ENCODE peak calls at places on chromosomes 1 and 21, in eight cellular contexts. I is CD14-positive monocyte, K is mesothelial cell of epicardium, J is type B pancreatic cell, D is keratinocyte, H is BJ, F is left lung, M is foreskin keratinocyte. G is an unnamed sample.

GRCh38 chr1:110559157-110559556 is 40.2 kb upstream of the KCNA10 start:
- DNase-seq in I (no peak), K (no peak), J (peak; percentile 40), D (peak; percentile 9), H (no peak), F (no peak), M (peak; percentile 22), G (no peak)

GRCh38 chr21:43262427-43262826 is 93.6 kb downstream of the CRYAA start:
- DNase-seq in I (no peak), K (no peak), J (peak; percentile 83), D (no peak), H (no peak), F (no peak), M (no peak), G (no peak)

GRCh38 chr1:185681034-185681633 is 53.1 kb upstream of the HMCN1 start:
- DNase-seq in I (no peak), K (no peak), J (no peak), D (no peak), H (no peak), F (no peak), M (peak; percentile 39), G (no peak)

GRCh38 chr21:41166947-41167346 is 1.0 kb upstream of the BACE2 start:
- DNase-seq in I (no peak), K (no peak), J (no peak), D (no peak), H (no peak), F (no peak), M (no peak), G (no peak)

GRCh38 chr21:37562920-37563640 is 196.5 kb downstream of the DYRK1A start:
- DNase-seq in I (no peak), K (no peak), J (no peak), D (no peak), H (no peak), F (no peak), M (no peak), G (peak; percentile 21)

GRCh38 chr1:9009438-9010366 is 16.5 kb downstream of the SLC2A7 start:
- DNase-seq in I (no peak), K (no peak), J (no peak), D (no peak), H (no peak), F (peak; percentile 85), M (no peak), G (no peak)

GRCh38 chr1:102102276-102102780 is 105.6 kb upstream of the OLFM3 start:
- DNase-seq in I (no peak), K (no peak), J (no peak), D (no peak), H (no peak), F (no peak), M (no peak), G (no peak)

GRCh38 chr1:6513296-6513928 is 21.9 kb upstream of the PLEKHG5 start:
- DNase-seq in I (no peak), K (no peak), J (no peak), D (no peak), H (no peak), F (peak; percentile 45), M (no peak), G (no peak)

GRCh38 chr1:83516369-83516768 is 482.6 kb downstream of the TTLL7 start:
- DNase-seq in I (no peak), K (no peak), J (no peak), D (no peak), H (peak; percentile 75), F (no peak), M (no peak), G (no peak)

GRCh38 chr1:163055531-163055930 is 13.6 kb upstream of the RGS4 start:
- DNase-seq in I (no peak), K (no peak), J (no peak), D (no peak), H (no peak), F (no peak), M (no peak), G (no peak)

GRCh38 chr1:51630922-51631321 is 14.0 kb downstream of the OSBPL9 start:
- DNase-seq in I (no peak), K (no peak), J (no peak), D (no peak), H (no peak), F (no peak), M (no peak), G (no peak)

GRCh38 chr1:2540816-2541492 is 10.9 kb upstream of the HES5 start:
- DNase-seq in I (no peak), K (no peak), J (no peak), D (no peak), H (no peak), F (no peak), M (no peak), G (no peak)

GRCh38 chr1:93775224-93775623 is 93.6 kb upstream of the BCAR3 start:
- DNase-seq in I (no peak), K (no peak), J (no peak), D (peak; percentile 62), H (no peak), F (peak; percentile 90), M (peak; percentile 92), G (no peak)

GRCh38 chr1:41109316-41110263 is 88.1 kb upstream of the SLFNL1 start:
- DNase-seq in I (no peak), K (no peak), J (no peak), D (peak; percentile 59), H (peak; percentile 86), F (no peak), M (peak; percentile 92), G (no peak)

GRCh38 chr1:214044438-214045214 is 56.9 kb downstream of the PROX1 start:
- DNase-seq in I (no peak), K (no peak), J (no peak), D (no peak), H (no peak), F (no peak), M (no peak), G (no peak)

GRCh38 chr21:29376556-29376955 is 77.8 kb downstream of the BACH1 start:
- DNase-seq in I (peak; percentile 57), K (no peak), J (no peak), D (no peak), H (no peak), F (no peak), M (no peak), G (peak; percentile 32)

GRCh38 chr1:164240081-164240480 is 318.9 kb upstream of the PBX1 start:
- DNase-seq in I (no peak), K (no peak), J (no peak), D (no peak), H (no peak), F (no peak), M (no peak), G (no peak)

GRCh38 chr1:61263905-61264824 is 181.8 kb downstream of the NFIA start:
- DNase-seq in I (no peak), K (no peak), J (no peak), D (no peak), H (no peak), F (no peak), M (no peak), G (no peak)
- TF ChIP-seq CTCF in I (no peak), K (no peak), J (no peak), D (no peak), H (no peak), F (no peak), M (no peak), G (no peak)

DNA sequence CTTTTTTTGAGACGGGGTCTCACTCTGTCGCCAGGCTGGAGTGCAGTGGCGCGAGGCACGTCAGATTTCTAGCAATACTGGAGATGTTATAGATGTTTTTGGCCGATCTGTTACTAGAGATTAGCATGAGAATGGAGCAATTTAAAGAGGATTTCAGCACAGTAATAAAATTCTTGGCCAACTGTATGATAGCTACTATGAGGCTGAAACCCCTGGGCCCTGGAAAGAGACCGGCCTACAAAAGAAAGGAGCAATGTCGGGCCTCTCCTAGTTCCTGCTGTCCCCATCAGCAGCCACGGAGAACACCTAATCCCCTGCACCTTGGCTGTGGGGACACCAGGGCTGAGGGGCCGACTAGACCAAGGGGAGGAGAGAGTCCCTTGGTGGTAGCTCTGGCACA is 9.5 kb upstream of the GNPAT start:
- DNase-seq in I (no peak), K (no peak), J (no peak), D (no peak), H (no peak), F (peak; percentile 18), M (no peak), G (no peak)
- TF ChIP-seq CTCF in I (no peak), K (no peak), J (no peak), D (no peak), H (no peak), F (no peak), M (no peak), G (no peak)

GRCh38 chr1:60978421-60979357 is 103.7 kb upstream of the NFIA start:
- DNase-seq in I (no peak), K (no peak), J (no peak), D (no peak), H (no peak), F (no peak), M (peak; percentile 37), G (no peak)
- TF ChIP-seq CTCF in I (peak; percentile 55), K (peak; percentile 29), J (peak; percentile 53), D (peak; percentile 90), H (peak; percentile 78), F (peak; percentile 45), M (peak; percentile 85), G (no peak)

GRCh38 chr1:169793730-169794129 is 977 bp downstream of the METTL18 start:
- DNase-seq in I (no peak), K (no peak), J (no peak), D (no peak), H (no peak), F (no peak), M (no peak), G (no peak)

GRCh38 chr1:169795687-169796086 is 980 bp upstream of the METTL18 start:
- DNase-seq in I (no peak), K (no peak), J (no peak), D (no peak), H (no peak), F (no peak), M (peak; percentile 15), G (no peak)

GRCh38 chr1:169797281-169797680 is 2.6 kb upstream of the METTL18 start:
- DNase-seq in I (no peak), K (no peak), J (no peak), D (no peak), H (no peak), F (no peak), M (no peak), G (no peak)

GRCh38 chr1:169796411-169796810 is 1.7 kb upstream of the METTL18 start:
- DNase-seq in I (no peak), K (no peak), J (no peak), D (no peak), H (no peak), F (no peak), M (no peak), G (no peak)

DNA sequence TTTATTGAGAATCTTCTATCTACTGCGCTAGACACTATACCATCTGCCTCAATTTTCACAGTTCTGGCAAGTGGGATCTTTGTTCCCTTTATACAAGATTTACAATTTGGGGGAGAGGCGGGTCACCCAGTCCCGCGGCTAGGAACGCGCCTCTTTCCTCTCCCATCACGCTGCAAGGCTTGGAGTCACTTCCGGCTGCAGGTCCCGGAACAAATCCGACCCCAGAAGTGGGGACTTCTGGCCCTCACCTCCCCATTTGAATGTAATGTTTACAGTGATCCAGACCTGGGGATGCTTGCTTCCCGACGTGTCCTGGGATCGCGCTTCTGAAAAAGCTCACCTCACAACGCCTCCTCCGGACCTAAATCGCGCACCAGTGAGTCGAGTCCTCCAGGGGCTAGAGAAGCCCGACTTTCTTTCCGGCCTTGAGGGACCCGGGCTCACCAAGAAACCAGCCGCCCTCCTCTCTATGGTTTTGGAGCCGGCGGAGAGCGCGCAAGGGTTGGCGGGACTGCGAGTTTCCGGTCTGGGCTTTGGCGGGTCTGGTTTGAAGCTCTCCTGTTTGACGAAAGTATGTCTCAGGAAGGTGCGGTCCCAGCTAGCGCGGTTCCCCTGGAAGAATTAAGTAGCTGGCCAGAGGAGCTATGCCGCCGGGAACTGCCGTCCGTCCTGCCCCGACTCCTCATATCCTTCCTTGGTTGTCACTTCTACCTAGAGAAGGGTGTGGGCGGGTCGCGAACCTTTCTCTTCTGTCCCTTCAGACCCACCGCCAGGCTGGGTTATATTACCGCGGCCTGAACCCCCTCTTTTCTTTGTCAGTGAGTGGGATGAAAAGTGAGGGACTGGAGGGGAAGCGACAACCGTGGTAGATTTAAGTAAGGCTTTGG is at the start of gene METTL18:
- DNase-seq in I (peak; percentile 90), K (peak; percentile 70), J (peak; percentile 88), D (peak; percentile 65), H (peak; percentile 72), F (peak; percentile 95), M (peak; percentile 94), G (peak; percentile 77)
- TF ChIP-seq CTCF in I (no peak), K (no peak), J (no peak), D (no peak), H (peak; percentile 61), F (no peak), M (no peak), G (no peak)